ENCODE peak calls at places on chromosome X, in ten cellular contexts. L is activated CD4-positive, CD25-positive, alpha-beta regulatory T cell treated with anti-CD3 and anti-CD28 coated beads, Interleukin-2, amount 50 U/mL, for 24 hours; R is right cardiac atrium; G is A549; O is Right ventricle myocardium inferior; K is RWPE2; Z is Panc1; Y is heart left ventricle; W is left lung; A is activated T-cell treated with anti-CD3 and anti-CD28 coated beads, Interleukin-2, amount 50 U/mL, for 4 hours. M is an unnamed sample.

GRCh38 chrX:13014111-13015094 is 30.0 kb downstream of the FAM9C start:
- ATAC-seq in L (peak; percentile 15), R (no peak), G (no peak), O (no peak), K (no peak), Z (no peak), Y (no peak), W (no peak), A (peak; percentile 46), M (peak; percentile 58)

GRCh38 chrX:1719270-1719669 is 104.4 kb downstream of the ASMT start:
- ATAC-seq in L (no peak), R (no peak), G (peak; percentile 43), O (no peak), K (peak; percentile 50), Z (no peak), Y (no peak), W (no peak), A (no peak), M (no peak)

GRCh38 chrX:13051529-13052172 is 7.2 kb upstream of the FAM9C start:
- ATAC-seq in L (peak; percentile 81), R (no peak), G (no peak), O (no peak), K (no peak), Z (no peak), Y (no peak), W (no peak), A (peak; percentile 84), M (peak; percentile 79)

GRCh38 chrX:153226344-153227190 is 47.5 kb downstream of the MAGEA1 start:
- ATAC-seq in L (no peak), R (no peak), G (peak; percentile 78), O (peak; percentile 37), K (peak; percentile 94), Z (peak; percentile 51), Y (no peak), W (peak; percentile 91), A (peak; percentile 40), M (peak; percentile 71)

GRCh38 chrX:87664381-87664780 is 146.8 kb downstream of the KLHL4 start:
- ATAC-seq in L (no peak), R (no peak), G (peak; percentile 64), O (no peak), K (no peak), Z (peak; percentile 81), Y (no peak), W (peak; percentile 61), A (no peak), M (no peak)

GRCh38 chrX:24479924-24480722 is 15.0 kb downstream of the PDK3 start:
- ATAC-seq in L (peak; percentile 90), R (peak; percentile 63), G (no peak), O (no peak), K (no peak), Z (no peak), Y (no peak), W (peak; percentile 94), A (peak; percentile 98), M (peak; percentile 91)

GRCh38 chrX:150508461-150509367 is 59.7 kb upstream of the MTM1 start:
- ATAC-seq in L (no peak), R (peak; percentile 87), G (no peak), O (peak; percentile 75), K (no peak), Z (no peak), Y (peak; percentile 86), W (peak; percentile 64), A (no peak), M (no peak)

GRCh38 chrX:153801646-153802045 is 7.2 kb downstream of the SSR4 start:
- ATAC-seq in L (no peak), R (no peak), G (peak; percentile 22), O (no peak), K (no peak), Z (peak; percentile 28), Y (no peak), W (no peak), A (no peak), M (no peak)

GRCh38 chrX:155874571-155875244 is 6.4 kb upstream of the VAMP7 start:
- ATAC-seq in L (no peak), R (no peak), G (peak; percentile 71), O (no peak), K (no peak), Z (no peak), Y (no peak), W (peak; percentile 43), A (no peak), M (no peak)

M was measured in activated T-helper 17 cell treated with anti-CD3 and anti-CD28 coated beads, Interleukin-2, amount 50 U/mL, for 72 hours.